ENCODE peak calls at places on chromosomes 11 and 22, in eight cellular contexts. A, K, S, M, Z, P, I and U are unnamed samples.

GRCh38 chr22:48943567-48944432 is 883.9 kb downstream of the BRD1 start:
- DNase-seq in A (no peak), K (peak), S (no peak), M (no peak), Z (no peak), P (peak), I (peak), U (no peak)

GRCh38 chr11:67504023-67504949 is 877 bp downstream of the PITPNM1 start:
- DNase-seq in A (peak), K (no peak), S (peak), M (peak), Z (peak), P (peak), I (peak), U (no peak)

GRCh38 chr11:73164803-73165542 is 22.9 kb upstream of the FCHSD2 start:
- DNase-seq in A (no peak), K (no peak), S (peak), M (no peak), Z (peak), P (no peak), I (no peak), U (no peak)

GRCh38 chr22:47138898-47139789 is 376.7 kb downstream of the TBC1D22A start:
- DNase-seq in A (no peak), K (no peak), S (no peak), M (no peak), Z (no peak), P (no peak), I (no peak), U (no peak)

GRCh38 chr22:38981005-38981658 is 1.0 kb upstream of the APOBEC3B start:
- DNase-seq in A (no peak), K (no peak), S (peak), M (no peak), Z (no peak), P (no peak), I (no peak), U (no peak)

GRCh38 chr11:18452927-18453326 is 2.7 kb upstream of the LDHAL6A start:
- DNase-seq in A (no peak), K (no peak), S (peak), M (no peak), Z (no peak), P (no peak), I (no peak), U (no peak)

GRCh38 chr22:47370448-47371262 is 608.2 kb downstream of the TBC1D22A start:
- DNase-seq in A (no peak), K (no peak), S (no peak), M (no peak), Z (no peak), P (peak), I (no peak), U (no peak)

GRCh38 chr22:19287076-19287724 is 4.3 kb downstream of the CLTCL1 start:
- DNase-seq in A (no peak), K (no peak), S (peak), M (no peak), Z (no peak), P (no peak), I (no peak), U (no peak)

GRCh38 chr11:63920126-63920869 is 3.3 kb upstream of the RCOR2 start:
- DNase-seq in A (no peak), K (peak), S (no peak), M (no peak), Z (no peak), P (peak), I (peak), U (peak)

GRCh38 chr22:19775496-19776325 is 15.1 kb downstream of the TBX1 start:
- DNase-seq in A (no peak), K (no peak), S (no peak), M (no peak), Z (no peak), P (no peak), I (no peak), U (peak)

GRCh38 chr11:92251980-92252379 is 27.4 kb downstream of the FAT3 start:
- DNase-seq in A (no peak), K (no peak), S (peak), M (no peak), Z (no peak), P (no peak), I (no peak), U (no peak)

GRCh38 chr22:48745842-48746788 is 1081.6 kb downstream of the BRD1 start:
- DNase-seq in A (no peak), K (no peak), S (no peak), M (no peak), Z (peak), P (no peak), I (no peak), U (no peak)

GRCh38 chr11:75583710-75584658 is 21.9 kb downstream of the SERPINH1 start:
- DNase-seq in A (no peak), K (peak), S (peak), M (no peak), Z (no peak), P (peak), I (peak), U (peak)

GRCh38 chr11:63890368-63890767 is 26.6 kb downstream of the RCOR2 start:
- DNase-seq in A (no peak), K (no peak), S (no peak), M (no peak), Z (no peak), P (no peak), I (no peak), U (no peak)

GRCh38 chr22:20431520-20432237 is 5.9 kb downstream of the SCARF2 start:
- DNase-seq in A (no peak), K (peak), S (no peak), M (no peak), Z (no peak), P (peak), I (no peak), U (no peak)